ENCODE peak calls at places on chromosome 17, in five cellular contexts. U, W, D, V and G are unnamed samples.

GRCh38 chr17:7438656-7439460 is 454 bp upstream of the FGF11 start:
- DNase-seq in U (no peak), W (no peak), D (no peak), V (no peak), G (no peak)

GRCh38 chr17:36524428-36524876 is 10.2 kb downstream of the MYO19 start:
- DNase-seq in U (no peak), W (no peak), D (no peak), V (no peak), G (no peak)

GRCh38 chr17:45222273-45222993 is 748 bp downstream of the FMNL1 start:
- DNase-seq in U (no peak), W (no peak), D (peak), V (no peak), G (peak)

GRCh38 chr17:35892091-35892637 is 12.0 kb upstream of the CCL5 start:
- DNase-seq in U (no peak), W (no peak), D (no peak), V (no peak), G (no peak)

GRCh38 chr17:58756246-58757161 is 850 bp downstream of the PPM1E start:
- DNase-seq in U (no peak), W (no peak), D (peak), V (no peak), G (peak)

GRCh38 chr17:7403043-7403901 is 625 bp downstream of the TMEM256 start:
- DNase-seq in U (peak), W (no peak), D (peak), V (no peak), G (no peak)

GRCh38 chr17:7293131-7293557 is 1.3 kb downstream of the YBX2 start:
- DNase-seq in U (no peak), W (no peak), D (no peak), V (no peak), G (no peak)

GRCh38 chr17:39750131-39751015 is 12.6 kb downstream of the GRB7 start:
- DNase-seq in U (peak), W (no peak), D (no peak), V (no peak), G (peak)

GRCh38 chr17:4465786-4466185 is 32.0 kb downstream of the SPNS3 start:
- DNase-seq in U (no peak), W (no peak), D (no peak), V (no peak), G (no peak)

GRCh38 chr17:73938706-73939105 is 264.8 kb upstream of the RPL38 start:
- DNase-seq in U (no peak), W (no peak), D (no peak), V (no peak), G (no peak)

GRCh38 chr17:17304521-17304985 is 1.4 kb downstream of the NT5M start:
- DNase-seq in U (no peak), W (no peak), D (peak), V (no peak), G (no peak)

GRCh38 chr17:55898195-55898594 is 147.3 kb downstream of the PCTP start:
- DNase-seq in U (no peak), W (no peak), D (no peak), V (no peak), G (no peak)

GRCh38 chr17:63382136-63382535 is 64.0 kb downstream of the CYB561 start:
- DNase-seq in U (no peak), W (no peak), D (no peak), V (no peak), G (no peak)

GRCh38 chr17:47686276-47686635 is 7.7 kb upstream of the TBKBP1 start:
- DNase-seq in U (no peak), W (no peak), D (no peak), V (no peak), G (no peak)

GRCh38 chr17:19753661-19754463 is 5.8 kb upstream of the ALDH3A1 start:
- DNase-seq in U (no peak), W (no peak), D (no peak), V (no peak), G (no peak)

GRCh38 chr17:68987966-68988365 is 32.8 kb upstream of the ABCA8 start:
- DNase-seq in U (no peak), W (no peak), D (no peak), V (no peak), G (no peak)

GRCh38 chr17:41496803-41497484 is 7.2 kb upstream of the KRT36 start:
- DNase-seq in U (peak), W (peak), D (peak), V (peak), G (peak)

GRCh38 chr17:40547079-40547784 is 18.0 kb downstream of the CCR7 start:
- DNase-seq in U (no peak), W (no peak), D (no peak), V (no peak), G (no peak)

GRCh38 chr17:40617678-40618240 is 29.9 kb downstream of the SMARCE1 start:
- DNase-seq in U (peak), W (no peak), D (no peak), V (no peak), G (no peak)

GRCh38 chr17:10247806-10248334 is 49.5 kb upstream of the GAS7 start:
- DNase-seq in U (no peak), W (no peak), D (no peak), V (no peak), G (no peak)

GRCh38 chr17:21245703-21246102 is 7.5 kb downstream of the NATD1 start:
- DNase-seq in U (no peak), W (no peak), D (no peak), V (no peak), G (no peak)

GRCh38 chr17:38731526-38732294 is 1.6 kb downstream of the CISD3 start:
- DNase-seq in U (no peak), W (no peak), D (no peak), V (no peak), G (no peak)

GRCh38 chr17:72104863-72105234 is 16.0 kb upstream of the SOX9 start:
- DNase-seq in U (no peak), W (no peak), D (no peak), V (no peak), G (no peak)

GRCh38 chr17:76645481-76645880 is 1.9 kb upstream of the ST6GALNAC1 start:
- DNase-seq in U (no peak), W (no peak), D (no peak), V (no peak), G (no peak)

GRCh38 chr17:72518810-72519597 is 398.2 kb downstream of the SOX9 start:
- DNase-seq in U (peak), W (no peak), D (no peak), V (no peak), G (no peak)

GRCh38 chr17:31657876-31658275 is 201.2 kb downstream of the COPRS start:
- DNase-seq in U (no peak), W (no peak), D (no peak), V (no peak), G (no peak)

GRCh38 chr17:44207319-44207718 is 7.6 kb upstream of the ATXN7L3 start:
- DNase-seq in U (no peak), W (no peak), D (no peak), V (no peak), G (no peak)

GRCh38 chr17:50169121-50169764 is 3.4 kb downstream of the SGCA start:
- DNase-seq in U (peak), W (no peak), D (peak), V (no peak), G (peak)

GRCh38 chr17:5662409-5663150 is 78.3 kb upstream of the NLRP1 start:
- DNase-seq in U (no peak), W (no peak), D (no peak), V (no peak), G (no peak)

GRCh38 chr17:55435408-55435807 is 13.8 kb upstream of the MMD start:
- DNase-seq in U (no peak), W (no peak), D (no peak), V (no peak), G (no peak)

GRCh38 chr17:2593846-2594656 is 597 bp downstream of the PAFAH1B1 start:
- DNase-seq in U (peak), W (peak), D (peak), V (no peak), G (peak)

GRCh38 chr17:51050291-51051033 is 70.2 kb downstream of the SPAG9 start:
- DNase-seq in U (no peak), W (peak), D (no peak), V (no peak), G (no peak)

GRCh38 chr17:37885136-37885535 is 39.1 kb upstream of the TBC1D3K start:
- DNase-seq in U (peak), W (no peak), D (no peak), V (no peak), G (no peak)

GRCh38 chr17:352421-353212 is at the start of gene RPH3AL:
- DNase-seq in U (peak), W (no peak), D (no peak), V (no peak), G (no peak)

GRCh38 chr17:4490109-4490591 is 8.5 kb upstream of the SPNS2 start:
- DNase-seq in U (no peak), W (no peak), D (no peak), V (no peak), G (no peak)

GRCh38 chr17:51012538-51012937 is 108.1 kb downstream of the SPAG9 start:
- DNase-seq in U (no peak), W (no peak), D (no peak), V (no peak), G (no peak)

GRCh38 chr17:46011711-46012505 is 12.9 kb downstream of the STH start:
- DNase-seq in U (no peak), W (no peak), D (no peak), V (no peak), G (no peak)

GRCh38 chr17:43445009-43445589 is 38.7 kb upstream of the DHX8 start:
- DNase-seq in U (no peak), W (no peak), D (no peak), V (no peak), G (no peak)

GRCh38 chr17:79937981-79938695 is 97.5 kb downstream of the TBC1D16 start:
- DNase-seq in U (no peak), W (no peak), D (no peak), V (no peak), G (no peak)

DNA sequence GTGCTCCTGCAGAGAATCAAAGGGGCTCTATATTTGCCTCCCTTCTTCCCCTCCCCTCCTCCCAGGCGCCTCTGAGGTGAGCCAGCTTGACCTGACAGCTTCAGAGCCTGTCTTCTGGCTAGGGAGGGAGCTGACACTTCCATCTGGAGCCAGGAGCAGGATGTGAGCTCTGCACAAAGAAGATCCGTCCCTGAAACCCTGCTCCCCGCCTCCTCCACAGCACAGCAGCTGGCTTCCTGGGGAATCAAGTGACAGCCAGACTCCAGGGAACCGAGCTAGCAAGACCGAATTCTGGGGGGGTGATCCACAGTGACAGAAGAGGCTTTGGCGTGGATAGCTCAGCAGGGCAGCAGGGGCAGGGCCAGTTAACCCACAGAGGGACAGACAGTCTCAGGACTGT is 37.2 kb downstream of the CCDC182 start:
- DNase-seq in U (no peak), W (no peak), D (no peak), V (no peak), G (no peak)
- TF ChIP-seq POLR2AphosphoS5 in U (no peak), W (no peak), D (no peak), V (no peak), G (no peak)

DNA sequence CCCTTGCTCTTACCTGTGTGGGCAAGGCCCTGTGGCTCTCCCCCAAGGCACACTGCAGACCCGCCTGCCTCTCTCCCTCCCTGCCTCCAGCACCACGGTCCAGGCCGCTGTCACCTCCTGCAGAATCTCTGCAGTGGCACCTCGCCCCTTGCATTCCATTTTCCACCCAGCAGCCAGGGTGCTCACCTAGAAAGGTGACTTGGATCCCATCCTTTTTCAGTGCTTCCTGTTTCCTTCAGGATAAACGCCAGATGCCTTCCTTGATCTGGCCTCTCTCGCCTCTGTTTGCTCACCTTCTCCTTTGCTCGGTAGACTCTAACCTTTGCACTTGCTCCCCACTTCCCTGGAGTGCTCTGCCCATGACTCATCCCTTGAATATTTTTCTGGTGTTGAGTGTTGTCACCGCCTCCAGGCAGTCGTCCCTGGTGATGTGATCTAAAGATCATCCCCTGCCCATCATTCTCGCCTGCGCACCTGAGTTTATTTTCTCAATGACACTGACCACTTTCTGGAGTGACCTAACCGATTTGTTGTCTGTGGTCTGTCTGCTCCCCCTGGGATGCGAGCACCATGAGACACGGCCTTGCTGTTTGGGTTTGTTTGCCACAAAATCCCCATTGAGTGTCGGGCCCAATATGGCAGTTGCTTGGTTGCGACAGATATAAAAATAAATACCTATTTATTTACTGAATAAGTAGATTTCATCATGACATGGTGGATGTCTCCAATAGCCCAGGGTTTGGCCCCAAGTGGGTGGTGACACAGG is 79.1 kb upstream of the LGALS9 start:
- DNase-seq in U (peak), W (no peak), D (peak), V (no peak), G (no peak)
- TF ChIP-seq POLR2A in U (no peak), W (no peak), D (no peak), V (no peak), G (no peak)

GRCh38 chr17:82023447-82024241 is 539 bp downstream of the LRRC45 start:
- DNase-seq in U (no peak), W (no peak), D (no peak), V (no peak), G (no peak)
- TF ChIP-seq TAF1 in U (peak), W (no peak), D (no peak), V (no peak), G (no peak)

GRCh38 chr17:81471804-81472456 is 40.7 kb downstream of the ACTG1 start:
- DNase-seq in U (peak), W (no peak), D (peak), V (no peak), G (peak)
- TF ChIP-seq POLR2AphosphoS5 in U (no peak), W (no peak), D (peak), V (no peak), G (no peak)

DNA sequence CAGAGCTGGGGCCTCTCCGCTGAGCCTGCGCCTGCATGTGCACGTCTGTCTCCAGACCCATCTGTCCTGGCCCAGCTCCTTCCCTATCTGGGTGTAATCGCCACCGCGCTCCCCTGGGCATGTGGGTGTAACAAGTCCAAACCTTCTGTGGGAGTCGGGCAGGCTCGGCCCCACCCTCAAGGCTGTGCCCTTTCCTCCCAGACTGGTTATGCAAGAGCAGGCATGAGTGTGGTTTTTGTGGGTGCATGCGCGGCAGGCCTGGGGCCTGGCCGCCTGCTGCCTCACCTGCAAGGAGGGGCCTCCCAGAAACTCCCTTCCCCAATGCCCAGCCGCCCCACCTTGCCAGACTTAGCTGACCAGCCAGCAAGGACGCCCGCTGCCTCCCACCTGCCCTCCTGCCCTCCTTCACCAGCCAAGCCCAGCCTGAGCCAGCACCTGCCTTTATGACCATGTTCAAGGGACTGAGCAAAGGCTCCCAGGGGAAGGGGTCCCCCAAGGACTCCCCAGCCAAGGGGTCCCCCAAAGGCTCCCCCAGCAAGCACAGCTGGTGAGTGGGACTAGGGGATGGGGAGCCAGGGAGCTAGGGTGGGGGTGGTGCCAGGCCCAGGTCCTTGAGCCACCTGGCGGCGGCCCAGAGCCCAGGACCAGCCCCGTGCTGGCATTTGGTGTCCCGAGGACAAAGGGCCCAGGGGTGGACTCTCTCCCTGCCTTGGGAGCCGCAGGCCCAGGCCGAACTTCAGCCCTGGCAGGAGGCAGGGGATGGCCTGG is at the start of gene EVPLL:
- DNase-seq in U (no peak), W (no peak), D (no peak), V (no peak), G (no peak)
- TF ChIP-seq POLR2A in U (no peak), W (no peak), D (no peak), V (no peak), G (no peak)

DNA sequence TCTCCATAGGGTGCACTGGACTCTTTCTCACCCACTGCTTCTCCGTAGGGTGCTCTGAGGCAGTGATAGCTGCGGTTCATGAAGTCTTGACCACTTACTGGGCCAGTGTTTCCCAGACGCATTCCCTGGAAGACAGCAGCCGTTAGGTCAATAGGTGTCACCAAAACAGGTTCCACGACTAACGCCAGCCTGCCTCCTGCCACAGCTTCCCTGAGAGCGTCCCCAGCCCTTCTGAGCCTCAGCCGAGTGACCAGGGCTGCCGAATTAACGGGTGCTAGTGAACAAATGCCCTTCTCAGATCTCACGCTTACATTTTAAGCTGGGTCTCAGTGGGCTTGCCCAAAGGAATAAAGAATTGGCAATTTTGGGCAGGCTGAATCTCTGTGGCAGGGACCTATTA is 188.7 kb upstream of the TNRC6C start:
- DNase-seq in U (no peak), W (no peak), D (no peak), V (no peak), G (no peak)
- TF ChIP-seq TAF1 in U (no peak), W (no peak), D (no peak), V (no peak), G (no peak)

GRCh38 chr17:29045734-29046133 is 2.8 kb downstream of the PIPOX start:
- DNase-seq in U (peak), W (no peak), D (no peak), V (no peak), G (no peak)
- TF ChIP-seq POLR2AphosphoS5 in U (peak), W (no peak), D (no peak), V (no peak), G (no peak)